ENCODE peak calls at places on chromosome 18, in nine cellular contexts. Y, Z, V, D, K, S, A, O and W are unnamed samples.

GRCh38 chr18:79940126-79940813 is 11.2 kb downstream of the SLC66A2 start:
- DNase-seq in Y (no peak), Z (no peak), V (no peak), D (no peak), K (no peak), S (no peak), A (no peak), O (no peak), W (no peak)

GRCh38 chr18:22171839-22172582 is 2.6 kb downstream of the GATA6 start:
- DNase-seq in Y (no peak), Z (no peak), V (no peak), D (no peak), K (no peak), S (no peak), A (peak; percentile 62), O (no peak), W (no peak)

GRCh38 chr18:65983750-65984149 is 232.9 kb downstream of the CDH7 start:
- DNase-seq in Y (no peak), Z (no peak), V (no peak), D (no peak), K (no peak), S (peak; percentile 29), A (no peak), O (no peak), W (no peak)

GRCh38 chr18:55779461-55779710 is 191.4 kb upstream of the TCF4 start:
- DNase-seq in Y (no peak), Z (no peak), V (no peak), D (peak; percentile 37), K (no peak), S (peak; percentile 41), A (no peak), O (no peak), W (no peak)

GRCh38 chr18:45839415-45840395 is 14.2 kb downstream of the SIGLEC15 start:
- DNase-seq in Y (no peak), Z (no peak), V (no peak), D (no peak), K (peak; percentile 13), S (peak; percentile 45), A (peak; percentile 81), O (no peak), W (peak; percentile 55)

GRCh38 chr18:11995445-11996189 is 14.3 kb downstream of the IMPA2 start:
- DNase-seq in Y (peak; percentile 83), Z (peak; percentile 67), V (peak; percentile 22), D (peak; percentile 58), K (peak; percentile 54), S (peak; percentile 79), A (peak; percentile 83), O (no peak), W (peak; percentile 79)

GRCh38 chr18:11179959-11180519 is 30.7 kb upstream of the PIEZO2 start:
- DNase-seq in Y (no peak), Z (no peak), V (no peak), D (no peak), K (no peak), S (no peak), A (no peak), O (no peak), W (no peak)

GRCh38 chr18:52395146-52395852 is 55.3 kb downstream of the DCC start:
- DNase-seq in Y (no peak), Z (no peak), V (no peak), D (peak; percentile 79), K (no peak), S (no peak), A (no peak), O (no peak), W (no peak)

GRCh38 chr18:21741511-21742322 is 1.1 kb downstream of the MIB1 start:
- DNase-seq in Y (peak; percentile 36), Z (no peak), V (peak; percentile 7), D (peak; percentile 15), K (peak; percentile 18), S (peak; percentile 44), A (peak; percentile 24), O (no peak), W (peak; percentile 77)

GRCh38 chr18:46239549-46239948 is 135.4 kb downstream of the HAUS1 start:
- DNase-seq in Y (no peak), Z (no peak), V (no peak), D (no peak), K (no peak), S (no peak), A (peak; percentile 10), O (no peak), W (no peak)

GRCh38 chr18:77700051-77700450 is 450.4 kb downstream of the GALR1 start:
- DNase-seq in Y (no peak), Z (no peak), V (no peak), D (no peak), K (no peak), S (no peak), A (peak; percentile 4), O (no peak), W (no peak)

GRCh38 chr18:784470-785172 is 27.4 kb downstream of the YES1 start:
- DNase-seq in Y (no peak), Z (no peak), V (no peak), D (no peak), K (no peak), S (no peak), A (no peak), O (no peak), W (no peak)

GRCh38 chr18:63518178-63519012 is 23.8 kb upstream of the SERPINB12 start:
- DNase-seq in Y (peak; percentile 44), Z (peak; percentile 50), V (peak; percentile 20), D (peak; percentile 87), K (peak; percentile 32), S (peak; percentile 88), A (peak; percentile 82), O (peak; percentile 12), W (peak; percentile 86)

GRCh38 chr18:13397504-13398163 is 179.1 kb downstream of the LDLRAD4 start:
- DNase-seq in Y (no peak), Z (no peak), V (no peak), D (no peak), K (no peak), S (no peak), A (no peak), O (no peak), W (no peak)

GRCh38 chr18:37487400-37487831 is 78.2 kb downstream of the CELF4 start:
- DNase-seq in Y (no peak), Z (no peak), V (no peak), D (no peak), K (no peak), S (no peak), A (peak; percentile 11), O (no peak), W (no peak)

GRCh38 chr18:76668119-76668518 is 154.2 kb upstream of the ZNF236 start:
- DNase-seq in Y (no peak), Z (no peak), V (no peak), D (no peak), K (no peak), S (no peak), A (no peak), O (no peak), W (no peak)

GRCh38 chr18:50610349-50610748 is 50.5 kb downstream of the MAPK4 start:
- DNase-seq in Y (peak; percentile 38), Z (no peak), V (no peak), D (no peak), K (no peak), S (peak; percentile 23), A (no peak), O (no peak), W (peak; percentile 63)

GRCh38 chr18:31274915-31275314 is 43.0 kb upstream of the DSG1 start:
- DNase-seq in Y (no peak), Z (peak; percentile 50), V (no peak), D (no peak), K (no peak), S (no peak), A (no peak), O (no peak), W (no peak)

GRCh38 chr18:22601481-22601880 is 183.8 kb upstream of the CTAGE1 start:
- DNase-seq in Y (no peak), Z (no peak), V (no peak), D (no peak), K (no peak), S (no peak), A (no peak), O (no peak), W (no peak)

GRCh38 chr18:54671291-54671881 is 80.3 kb downstream of the DYNAP start:
- DNase-seq in Y (peak; percentile 27), Z (peak; percentile 5), V (no peak), D (peak; percentile 55), K (no peak), S (peak; percentile 74), A (peak; percentile 65), O (no peak), W (peak; percentile 32)

GRCh38 chr18:35661483-35662146 is 80.1 kb downstream of the GALNT1 start:
- DNase-seq in Y (peak; percentile 18), Z (no peak), V (no peak), D (peak; percentile 56), K (no peak), S (peak; percentile 26), A (peak; percentile 8), O (no peak), W (peak; percentile 16)

GRCh38 chr18:11987527-11987926 is 6.2 kb downstream of the IMPA2 start:
- DNase-seq in Y (no peak), Z (no peak), V (no peak), D (no peak), K (no peak), S (no peak), A (peak; percentile 62), O (no peak), W (no peak)

GRCh38 chr18:31508781-31509180 is 10.8 kb downstream of the DSG2 start:
- DNase-seq in Y (no peak), Z (no peak), V (no peak), D (no peak), K (no peak), S (no peak), A (no peak), O (no peak), W (no peak)

GRCh38 chr18:902179-902718 is 2.4 kb upstream of the ADCYAP1 start:
- DNase-seq in Y (peak; percentile 24), Z (no peak), V (no peak), D (peak; percentile 18), K (no peak), S (peak; percentile 2), A (peak; percentile 69), O (no peak), W (peak; percentile 69)

GRCh38 chr18:46260016-46260878 is 156.1 kb downstream of the HAUS1 start:
- DNase-seq in Y (no peak), Z (no peak), V (no peak), D (no peak), K (no peak), S (no peak), A (peak; percentile 72), O (no peak), W (no peak)

GRCh38 chr18:475202-475624 is 25.3 kb downstream of the COLEC12 start:
- DNase-seq in Y (no peak), Z (peak; percentile 43), V (no peak), D (no peak), K (no peak), S (no peak), A (peak; percentile 98), O (no peak), W (no peak)

GRCh38 chr18:79371536-79372210 is 24.1 kb upstream of the NFATC1 start:
- DNase-seq in Y (peak; percentile 56), Z (no peak), V (no peak), D (no peak), K (no peak), S (no peak), A (no peak), O (no peak), W (no peak)

GRCh38 chr18:74241970-74242369 is 49.8 kb downstream of the CYB5A start:
- DNase-seq in Y (no peak), Z (no peak), V (no peak), D (no peak), K (no peak), S (no peak), A (no peak), O (no peak), W (no peak)

GRCh38 chr18:68275616-68276015 is 439.3 kb downstream of the TMX3 start:
- DNase-seq in Y (no peak), Z (peak; percentile 21), V (no peak), D (no peak), K (no peak), S (no peak), A (peak; percentile 56), O (no peak), W (no peak)

GRCh38 chr18:34222025-34222395 is 2.7 kb downstream of the NOL4 start:
- DNase-seq in Y (no peak), Z (no peak), V (no peak), D (peak; percentile 27), K (no peak), S (no peak), A (no peak), O (no peak), W (peak; percentile 77)

GRCh38 chr18:76405761-76406356 is 89.2 kb downstream of the ZNF516 start:
- DNase-seq in Y (peak; percentile 72), Z (peak; percentile 19), V (no peak), D (no peak), K (peak; percentile 63), S (peak; percentile 67), A (peak; percentile 60), O (peak; percentile 51), W (peak; percentile 47)